ENCODE peak calls at places on chromosomes 12 and 14, in four cellular contexts. K is upper lobe of left lung, S is astrocyte of the spinal cord, W is tibial artery. E is an unnamed sample.
A peak's percentile ranks its signal among the peaks of the same experiment; 100 is the strongest.

GRCh38 chr12:97404549-97404948 is 58.1 kb upstream of the RMST start:
- DNase-seq in W (no peak), S (peak; percentile 42), K (peak; percentile 33), E (no peak)

GRCh38 chr12:49089831-49090773 is 4.5 kb downstream of the DHH start:
- DNase-seq in W (peak; percentile 72), S (peak; percentile 59), K (no peak), E (no peak)

GRCh38 chr12:32482226-32482625 is 82.9 kb downstream of the FGD4 start:
- DNase-seq in W (no peak), K (no peak), S (no peak), E (no peak)

GRCh38 chr12:3885179-3886094 is 12.2 kb upstream of the PARP11 start:
- DNase-seq in K (no peak), S (peak; percentile 55), W (no peak), E (no peak)

GRCh38 chr14:102095871-102096568 is 9.2 kb upstream of the HSP90AA1 start:
- DNase-seq in K (no peak), W (no peak), S (no peak), E (no peak)

GRCh38 chr12:132108211-132108832 is 35.8 kb downstream of the DDX51 start:
- DNase-seq in K (no peak), S (no peak), W (no peak), E (no peak)

GRCh38 chr12:56634242-56634836 is 4.2 kb upstream of the BAZ2A start:
- DNase-seq in S (peak; percentile 6), W (peak; percentile 87), K (peak; percentile 92), E (no peak)

GRCh38 chr12:41254546-41254945 is 66.4 kb downstream of the PDZRN4 start:
- DNase-seq in K (no peak), S (no peak), W (no peak), E (no peak)

GRCh38 chr14:29820785-29821184 is 106.9 kb downstream of the PRKD1 start:
- DNase-seq in S (no peak), W (no peak), K (no peak), E (no peak)

GRCh38 chr14:69675877-69676416 is 64.6 kb downstream of the SUSD6 start:
- DNase-seq in S (no peak), W (no peak), K (no peak), E (no peak)

GRCh38 chr14:63659726-63660125 is 18.1 kb upstream of the WDR89 start:
- DNase-seq in S (no peak), W (no peak), K (no peak), E (no peak)

GRCh38 chr12:9122166-9122609 is 6.5 kb upstream of the A2M start:
- DNase-seq in K (no peak), W (no peak), S (no peak), E (no peak)

GRCh38 chr14:68727315-68728078 is 65.4 kb downstream of the ZFP36L1 start:
- DNase-seq in W (no peak), K (no peak), S (no peak), E (no peak)

GRCh38 chr12:12376636-12377448 is 20.0 kb downstream of the BORCS5 start:
- DNase-seq in W (no peak), K (peak; percentile 31), S (peak; percentile 83), E (no peak)

GRCh38 chr12:53218551-53219114 is 11.6 kb upstream of the ITGB7 start:
- DNase-seq in K (no peak), S (no peak), W (peak; percentile 77), E (no peak)

GRCh38 chr14:44297437-44297836 is 209.6 kb downstream of the FSCB start:
- DNase-seq in W (no peak), S (no peak), K (no peak), E (no peak)

GRCh38 chr14:22852940-22853767 is 16.8 kb downstream of the MMP14 start:
- DNase-seq in K (peak; percentile 91), S (peak; percentile 87), W (peak; percentile 94), E (peak; percentile 96)

GRCh38 chr12:1583421-1584078 is 10.8 kb downstream of the FBXL14 start:
- DNase-seq in K (peak; percentile 67), W (peak; percentile 80), S (peak; percentile 89), E (no peak)

GRCh38 chr12:26062566-26062965 is 62.3 kb downstream of the BHLHE41 start:
- DNase-seq in S (peak; percentile 75), W (no peak), K (no peak), E (no peak)

GRCh38 chr14:67618617-67619063 is 1.1 kb upstream of the ARG2 start:
- DNase-seq in S (peak; percentile 85), K (no peak), W (no peak), E (no peak)

GRCh38 chr14:96162741-96163140 is 41.9 kb upstream of the BDKRB2 start:
- DNase-seq in S (no peak), W (no peak), K (no peak), E (no peak)

GRCh38 chr12:109877504-109878246 is 2.7 kb downstream of the GLTP start:
- DNase-seq in W (no peak), K (no peak), S (no peak), E (no peak)

GRCh38 chr12:64670039-64670438 is 59.7 kb downstream of the RASSF3 start:
- DNase-seq in K (no peak), W (no peak), S (no peak), E (no peak)

GRCh38 chr14:77004711-77005460 is 23.6 kb downstream of the IRF2BPL start:
- DNase-seq in W (no peak), K (no peak), S (no peak), E (no peak)

GRCh38 chr14:57390806-57391562 is 598 bp downstream of the NAA30 start:
- DNase-seq in W (peak; percentile 77), K (peak; percentile 38), S (peak; percentile 47), E (peak; percentile 69)

GRCh38 chr14:24268225-24268624 is 3.2 kb downstream of the RABGGTA start:
- DNase-seq in W (no peak), S (no peak), K (no peak), E (no peak)

GRCh38 chr12:22627351-22627750 is 2.4 kb downstream of the ETNK1 start:
- DNase-seq in K (no peak), S (peak; percentile 5), W (no peak), E (no peak)

GRCh38 chr14:65344011-65344410 is 68.5 kb upstream of the FUT8 start:
- DNase-seq in W (no peak), S (no peak), K (no peak), E (no peak)

GRCh38 chr14:52694761-52695480 is 437 bp downstream of the ERO1A start:
- DNase-seq in S (peak; percentile 52), K (peak; percentile 73), W (peak; percentile 74), E (no peak)

GRCh38 chr12:78403136-78403535 is 461.4 kb upstream of the SYT1 start:
- DNase-seq in K (no peak), W (no peak), S (peak; percentile 80), E (no peak)

GRCh38 chr12:132285991-132286681 is 43.3 kb downstream of the GALNT9 start:
- DNase-seq in K (peak; percentile 38), S (peak; percentile 56), W (no peak), E (no peak)

DNA sequence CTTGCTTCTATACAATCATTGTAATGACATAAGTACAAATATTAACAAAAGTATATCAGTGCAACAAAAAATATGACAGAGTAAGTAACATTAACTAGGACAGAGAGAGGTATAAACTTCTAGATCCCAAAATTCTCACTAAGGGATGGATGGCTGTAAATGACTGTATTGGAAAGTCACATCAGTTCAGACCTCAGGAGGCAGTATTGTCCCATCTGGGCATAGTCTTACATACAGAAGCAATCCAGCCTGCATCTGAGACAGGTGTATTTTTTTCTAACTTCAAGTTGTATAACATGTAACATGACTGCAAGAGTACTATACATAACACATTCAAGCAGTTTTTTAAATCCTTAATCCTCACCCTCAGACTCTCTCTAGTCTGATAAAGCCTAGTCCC is 99.0 kb downstream of the GARIN6 start:
- DNase-seq in S (no peak), K (no peak), W (no peak), E (no peak)
- TF ChIP-seq CTCF in S (no peak), K (no peak), W (no peak), E (peak; percentile 22)

GRCh38 chr12:102480401-102480800 is at the start of gene IGF1:
- DNase-seq in S (peak; percentile 33), K (no peak), W (no peak), E (no peak)
- TF ChIP-seq CTCF in S (peak; percentile 24), K (no peak), W (no peak), E (no peak)

GRCh38 chr12:98838282-98838681 is 193.2 kb downstream of the APAF1 start:
- DNase-seq in W (no peak), K (no peak), S (peak; percentile 67), E (no peak)
- TF ChIP-seq CTCF in W (peak; percentile 11), K (no peak), S (peak; percentile 61), E (peak; percentile 69)

GRCh38 chr12:20127401-20127800 is 240.9 kb upstream of the PDE3A start:
- DNase-seq in S (no peak), K (no peak), W (no peak), E (no peak)

GRCh38 chr12:20123465-20123864 is 244.9 kb upstream of the PDE3A start:
- DNase-seq in K (peak; percentile 25), W (no peak), S (no peak), E (no peak)

GRCh38 chr12:20125259-20125919 is 242.9 kb upstream of the PDE3A start:
- DNase-seq in K (no peak), W (no peak), S (no peak), E (no peak)

GRCh38 chr12:20120296-20120695 is 248.0 kb upstream of the PDE3A start:
- DNase-seq in S (no peak), W (no peak), K (no peak), E (no peak)

DNA sequence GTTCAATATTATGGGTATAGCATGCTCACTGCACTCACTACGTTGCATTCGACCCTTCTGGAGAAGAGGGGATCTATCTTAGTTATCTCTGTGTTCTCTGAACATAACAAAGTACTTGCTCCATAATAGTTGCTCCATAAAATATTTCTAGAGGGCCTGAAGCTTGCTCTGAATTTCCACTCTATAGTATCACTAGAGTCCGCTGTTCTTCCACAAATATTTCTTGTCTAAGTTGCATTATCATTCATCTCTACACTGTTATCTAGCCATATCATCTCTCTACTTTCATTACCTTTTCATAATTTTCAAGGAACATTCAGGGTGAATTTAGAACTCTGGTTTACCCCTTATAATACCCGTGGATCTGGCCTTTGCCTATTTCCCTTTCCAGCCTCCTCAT is 246.1 kb upstream of the PDE3A start:
- DNase-seq in S (no peak), K (no peak), W (no peak), E (no peak)
- TF ChIP-seq CTCF in S (no peak), K (no peak), W (no peak), E (no peak)

E was measured in type B pancreatic cell.